ENCODE peak calls at places on chromosomes 5 and 9, in five cellular contexts. R, P, B, Q and E are unnamed samples.

GRCh38 chr5:141825836-141826560 is 52.2 kb downstream of the PCDH1 start:
- DNase-seq in P (no peak), Q (peak), R (no peak), B (no peak), E (no peak)

GRCh38 chr5:96067902-96068614 is 106.4 kb upstream of the ELL2 start:
- DNase-seq in R (peak), Q (no peak), P (no peak), B (peak), E (peak)

GRCh38 chr9:87581513-87581912 is 83.8 kb downstream of the DAPK1 start:
- DNase-seq in R (peak), Q (no peak), P (no peak), B (peak), E (peak)

GRCh38 chr5:79172269-79172668 is 60.7 kb downstream of the BHMT start:
- DNase-seq in R (no peak), P (no peak), B (no peak), Q (no peak), E (no peak)

GRCh38 chr9:75101004-75101601 is 12.8 kb downstream of the OSTF1 start:
- DNase-seq in R (no peak), P (no peak), Q (peak), B (no peak), E (no peak)

GRCh38 chr9:76580832-76581231 is 121.8 kb downstream of the GCNT1 start:
- DNase-seq in R (no peak), Q (no peak), P (no peak), B (no peak), E (no peak)

GRCh38 chr9:33132249-33132772 is 34.8 kb downstream of the B4GALT1 start:
- DNase-seq in Q (no peak), P (no peak), B (peak), R (no peak), E (peak)

GRCh38 chr9:128805661-128806060 is 12.6 kb upstream of the ENDOG start:
- DNase-seq in Q (no peak), R (no peak), P (no peak), B (no peak), E (no peak)

GRCh38 chr9:97660847-97661246 is 27.2 kb downstream of the NCBP1 start:
- DNase-seq in B (peak), Q (no peak), P (no peak), R (no peak), E (no peak)

GRCh38 chr9:76321185-76321828 is 72.9 kb downstream of the RFK start:
- DNase-seq in R (no peak), Q (no peak), P (no peak), B (peak), E (no peak)

GRCh38 chr9:20197976-20198685 is 409.3 kb upstream of the SLC24A2 start:
- DNase-seq in B (no peak), P (no peak), R (no peak), Q (peak), E (no peak)

GRCh38 chr5:110321117-110321516 is 405.4 kb downstream of the TMEM232 start:
- DNase-seq in B (no peak), P (no peak), R (no peak), Q (no peak), E (peak)

GRCh38 chr5:141077826-141078225 is 16.6 kb upstream of the PCDHB2 start:
- DNase-seq in R (peak), P (no peak), B (no peak), Q (no peak), E (no peak)

GRCh38 chr5:56169281-56169680 is 63.8 kb downstream of the ANKRD55 start:
- DNase-seq in Q (no peak), R (no peak), P (no peak), B (no peak), E (no peak)

GRCh38 chr9:113659740-113660139 is 196.2 kb downstream of the RGS3 start:
- DNase-seq in R (no peak), P (no peak), Q (no peak), B (no peak), E (no peak)

DNA sequence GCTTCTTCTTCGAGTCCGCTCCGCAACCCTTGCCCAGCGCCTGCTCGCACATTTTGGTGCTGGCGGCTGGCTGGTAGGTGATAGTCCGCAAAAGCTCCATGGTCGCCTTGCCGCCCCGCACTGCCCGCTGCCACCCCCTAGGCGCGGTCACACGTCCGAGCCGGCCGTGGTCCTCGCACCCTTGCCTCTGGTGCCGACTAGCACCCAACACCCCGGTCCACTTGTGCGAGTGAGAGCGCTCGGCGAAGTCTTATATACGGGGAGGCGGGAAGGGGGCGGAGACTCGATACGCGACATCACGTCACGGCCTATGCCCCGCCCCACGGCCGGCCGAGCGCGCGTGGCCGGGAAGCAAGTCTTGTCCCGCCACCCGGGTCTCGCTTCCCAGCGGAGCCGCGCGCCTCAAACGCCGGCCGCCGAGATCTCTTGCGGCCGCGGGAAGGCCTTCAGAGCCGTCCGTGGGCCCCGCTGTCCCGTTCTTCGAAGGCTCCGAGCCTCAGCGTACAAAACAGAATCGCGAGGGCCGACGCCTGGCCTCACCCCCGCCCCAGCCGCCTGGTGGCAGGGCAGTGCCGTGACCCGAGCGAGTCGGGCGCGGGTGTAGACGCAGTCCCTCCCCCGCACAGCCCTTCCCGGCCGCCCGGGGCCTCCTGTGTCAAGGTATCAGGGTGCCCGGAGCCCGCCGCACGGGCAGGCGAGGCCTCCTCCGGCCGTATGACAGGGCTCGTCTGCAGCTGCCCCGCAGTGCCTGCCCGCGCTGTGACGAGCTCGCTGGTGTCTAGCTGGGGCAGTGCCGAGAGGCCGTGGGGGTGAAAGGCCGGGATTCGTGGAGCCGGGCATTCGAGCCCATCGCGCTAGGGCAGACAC is at the start of gene PLK2:
- DNase-seq in Q (peak), R (peak), P (peak), B (peak), E (peak)
- TF ChIP-seq CTCF in Q (peak), R (peak), P (peak), B (peak), E (peak)

GRCh38 chr5:18024542-18024941 is 390.3 kb downstream of the TAF11L14 start:
- DNase-seq in P (no peak), Q (no peak), R (no peak), B (no peak), E (no peak)
- TF ChIP-seq CTCF in P (no peak), Q (peak), R (no peak), B (no peak), E (no peak)

GRCh38 chr5:51829691-51830090 is 446.4 kb downstream of the ISL1 start:
- DNase-seq in R (no peak), P (no peak), B (peak), Q (no peak), E (no peak)
- TF ChIP-seq CTCF in R (no peak), P (no peak), B (no peak), Q (no peak), E (no peak)

GRCh38 chr9:69809304-69809863 is 11.2 kb upstream of the CFAP95 start:
- DNase-seq in Q (peak), P (no peak), R (no peak), B (peak), E (no peak)
- TF ChIP-seq CTCF in Q (peak), P (peak), R (no peak), B (peak), E (peak)

GRCh38 chr5:3709058-3709723 is 113.6 kb downstream of the IRX1 start:
- DNase-seq in R (no peak), P (no peak), Q (no peak), B (no peak), E (no peak)
- TF ChIP-seq CTCF in R (no peak), P (no peak), Q (no peak), B (no peak), E (no peak)